ENCODE peak calls at places on chromosomes 5 and 9, in four cellular contexts. F is mammary epithelial cell, A is IMR-90, L is ovary. W is an unnamed sample.

GRCh38 chr5:119327018-119327417 is 28.8 kb upstream of the TNFAIP8 start:
- DNase-seq in F (no peak), A (peak; percentile 55), L (no peak), W (no peak)

GRCh38 chr5:138504799-138505198 is 38.2 kb downstream of the ETF1 start:
- DNase-seq in F (peak; percentile 95), A (no peak), L (no peak), W (peak; percentile 79)

GRCh38 chr5:1182633-1183423 is 18.6 kb upstream of the SLC6A19 start:
- DNase-seq in F (no peak), A (no peak), L (no peak), W (peak; percentile 5)

GRCh38 chr5:166699616-166700015 is 1591.8 kb upstream of the WWC1 start:
- DNase-seq in F (no peak), A (no peak), L (no peak), W (no peak)

GRCh38 chr9:33137781-33138264 is 29.3 kb downstream of the B4GALT1 start:
- DNase-seq in F (no peak), A (no peak), L (no peak), W (peak; percentile 53)

GRCh38 chr9:36298566-36298965 is 40.3 kb upstream of the GNE start:
- DNase-seq in F (peak; percentile 82), A (peak; percentile 25), L (no peak), W (no peak)

GRCh38 chr9:129253820-129254381 is 75.8 kb upstream of the IER5L start:
- DNase-seq in F (no peak), A (no peak), L (peak; percentile 93), W (peak; percentile 91)

GRCh38 chr5:61687371-61687770 is 355.3 kb downstream of the ZSWIM6 start:
- DNase-seq in F (peak; percentile 31), A (no peak), L (no peak), W (no peak)

GRCh38 chr5:56168066-56168478 is 65.1 kb downstream of the ANKRD55 start:
- DNase-seq in F (no peak), A (peak; percentile 78), L (no peak), W (no peak)

GRCh38 chr5:172658869-172659513 is 17.9 kb downstream of the NEURL1B start:
- DNase-seq in F (no peak), A (peak; percentile 46), L (peak; percentile 55), W (peak; percentile 63)

GRCh38 chr5:148790545-148791333 is 35.7 kb upstream of the ADRB2 start:
- DNase-seq in F (peak; percentile 97), A (no peak), L (no peak), W (no peak)

GRCh38 chr5:170430871-170431437 is 41.8 kb upstream of the KCNMB1 start:
- DNase-seq in F (no peak), A (no peak), L (no peak), W (no peak)

GRCh38 chr9:77916410-77916819 is 115.2 kb downstream of the GNAQ start:
- DNase-seq in F (no peak), A (no peak), L (no peak), W (no peak)

GRCh38 chr5:148488757-148489156 is 105.0 kb downstream of the FBXO38 start:
- DNase-seq in F (no peak), A (no peak), L (no peak), W (no peak)

GRCh38 chr5:100562821-100563220 is 27.6 kb downstream of the FAM174A start:
- DNase-seq in F (no peak), A (no peak), L (no peak), W (no peak)

GRCh38 chr5:42360061-42360460 is 63.2 kb upstream of the GHR start:
- DNase-seq in F (peak; percentile 49), A (peak; percentile 8), L (no peak), W (no peak)

GRCh38 chr5:105506692-105507277 is 1944.2 kb upstream of the NUDT12 start:
- DNase-seq in F (no peak), A (peak; percentile 16), L (no peak), W (no peak)

GRCh38 chr9:96202971-96203780 is 98.8 kb downstream of the HSD17B3 start:
- DNase-seq in F (no peak), A (no peak), L (no peak), W (no peak)

GRCh38 chr9:136902259-136902821 is 16.0 kb downstream of the TRAF2 start:
- DNase-seq in F (peak; percentile 90), A (peak; percentile 86), L (no peak), W (peak; percentile 94)

GRCh38 chr5:177320879-177321278 is 9.2 kb upstream of the MXD3 start:
- DNase-seq in F (no peak), A (no peak), L (no peak), W (no peak)

GRCh38 chr5:72917371-72917776 is 38.5 kb upstream of the FCHO2 start:
- DNase-seq in F (no peak), A (no peak), L (no peak), W (no peak)

GRCh38 chr9:36798350-36799065 is 225.8 kb downstream of the MELK start:
- DNase-seq in F (no peak), A (no peak), L (no peak), W (no peak)

GRCh38 chr5:22938373-22938772 is 85.2 kb upstream of the CDH12 start:
- DNase-seq in F (no peak), A (no peak), L (no peak), W (no peak)

GRCh38 chr9:121818016-121818661 is 166.7 kb downstream of the DAB2IP start:
- DNase-seq in F (no peak), A (no peak), L (no peak), W (no peak)

GRCh38 chr9:22446589-22446949 is at the start of gene DMRTA1:
- DNase-seq in F (peak; percentile 81), A (peak; percentile 25), L (peak; percentile 55), W (peak; percentile 77)

DNA sequence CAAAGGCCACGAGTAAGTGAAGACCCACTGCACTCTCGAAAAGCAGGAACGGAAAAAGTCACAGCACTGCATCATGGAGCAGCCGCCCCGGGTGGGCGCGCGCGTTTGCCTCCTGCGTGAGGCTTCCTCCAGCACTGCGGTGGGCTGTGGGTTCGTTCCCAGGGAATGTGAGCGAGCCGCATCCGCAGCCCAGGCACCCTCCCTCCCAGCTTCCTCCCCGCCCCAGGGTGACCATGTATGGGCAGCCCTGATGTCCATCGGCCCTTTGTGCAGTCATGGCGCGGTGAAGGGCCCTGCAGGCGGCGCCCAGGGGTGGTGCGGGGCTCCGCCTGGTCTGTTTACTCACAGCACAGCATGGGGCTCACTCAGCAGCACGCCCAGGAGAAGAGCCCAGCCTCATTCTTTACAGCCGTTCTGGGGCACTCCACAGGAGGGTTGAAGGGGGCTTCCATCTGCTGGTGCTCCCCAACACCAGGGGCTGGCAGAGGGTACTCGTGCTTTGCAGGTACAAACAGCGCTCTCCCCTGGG is 32.7 kb downstream of the KCNT1 start:
- DNase-seq in F (no peak), A (no peak), L (no peak), W (no peak)
- H3K4me1 ChIP-seq in F (no peaks in the 10 kb centered on the region), A (no peaks in the 10 kb centered on the region), L (no peaks in the 10 kb centered on the region), W (no peaks in the 10 kb centered on the region)

DNA sequence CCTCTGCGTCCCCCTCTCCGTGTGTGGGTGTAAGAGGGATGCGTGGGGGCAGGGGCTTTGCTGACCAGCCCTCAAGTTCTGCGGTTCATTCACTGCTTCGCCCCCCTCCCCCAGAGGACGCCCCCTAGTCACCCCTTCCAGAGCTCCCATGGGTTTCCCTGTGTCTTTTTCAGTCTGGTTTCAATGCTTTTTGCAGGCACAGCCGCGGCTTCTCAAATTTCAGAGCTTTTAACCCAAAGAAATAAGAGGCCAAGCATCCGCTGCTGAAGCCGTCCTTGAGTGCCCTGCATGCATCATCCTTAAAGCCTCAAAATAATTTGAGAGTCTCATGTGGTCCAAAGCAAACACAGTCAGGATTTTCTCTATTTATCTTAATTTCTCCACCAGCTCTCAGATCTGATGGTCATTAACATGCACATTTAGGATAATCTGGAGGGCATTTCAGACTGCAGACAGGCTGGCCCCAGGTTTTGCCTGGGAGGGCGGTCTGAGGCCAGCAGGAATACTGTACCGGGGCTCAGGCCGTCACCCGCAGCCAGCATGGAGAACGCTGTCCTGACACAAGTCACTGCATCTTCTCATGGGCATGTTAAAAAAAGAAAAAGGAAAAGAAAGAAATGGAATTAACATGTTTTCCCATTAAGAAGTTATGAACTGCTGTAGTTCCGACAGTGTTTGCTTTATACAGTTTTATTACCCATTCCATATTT is 420.8 kb upstream of the IRX4 start:
- DNase-seq in F (no peak), A (no peak), L (no peak), W (no peak)
- H3K9me3 ChIP-seq in F (peaks cover 38% of the 10 kb centered on the region), A (peaks cover 42% of the 10 kb centered on the region), L (no peaks in the 10 kb centered on the region), W (no peaks in the 10 kb centered on the region)

DNA sequence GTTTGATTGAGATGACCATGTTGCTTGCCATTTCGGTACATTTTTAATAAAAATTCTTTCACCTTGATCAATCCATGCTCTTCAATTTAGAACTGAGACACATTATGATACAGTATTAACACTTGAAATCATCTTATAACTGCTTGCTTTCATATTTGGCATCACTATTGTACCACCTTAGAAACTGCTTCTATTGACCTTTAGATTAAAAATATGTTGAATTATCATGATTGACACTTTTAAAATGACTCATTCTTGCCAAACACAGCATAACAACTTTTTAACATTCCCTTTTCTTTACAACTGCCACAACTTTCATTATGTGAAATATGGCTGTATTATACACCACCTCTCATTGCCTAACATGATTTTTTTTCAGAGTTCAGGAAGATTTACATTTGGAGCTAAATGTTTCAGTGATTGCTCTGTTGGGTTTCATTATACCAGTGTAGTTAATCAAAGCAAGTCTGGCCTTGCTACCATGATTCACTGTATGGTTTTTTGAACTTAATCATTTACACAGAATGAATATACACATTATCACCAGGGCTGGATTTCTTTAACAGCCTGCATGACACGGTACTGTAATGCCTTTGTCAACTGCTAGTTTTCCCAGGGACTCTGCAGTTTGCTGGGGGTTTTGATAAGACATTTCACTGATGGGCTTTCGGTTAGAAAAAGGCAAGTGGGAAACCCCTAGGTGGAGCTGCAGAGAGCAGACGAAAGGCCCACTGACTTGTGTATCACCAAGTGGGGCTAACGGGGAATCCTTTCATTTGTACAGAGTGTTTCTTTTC is 93.6 kb upstream of the TLE4 start:
- DNase-seq in F (peak; percentile 89), A (peak; percentile 29), L (no peak), W (peak; percentile 18)
- TF ChIP-seq CTCF in F (no peak), A (peak; percentile 35), L (no peak), W (no peak)

DNA sequence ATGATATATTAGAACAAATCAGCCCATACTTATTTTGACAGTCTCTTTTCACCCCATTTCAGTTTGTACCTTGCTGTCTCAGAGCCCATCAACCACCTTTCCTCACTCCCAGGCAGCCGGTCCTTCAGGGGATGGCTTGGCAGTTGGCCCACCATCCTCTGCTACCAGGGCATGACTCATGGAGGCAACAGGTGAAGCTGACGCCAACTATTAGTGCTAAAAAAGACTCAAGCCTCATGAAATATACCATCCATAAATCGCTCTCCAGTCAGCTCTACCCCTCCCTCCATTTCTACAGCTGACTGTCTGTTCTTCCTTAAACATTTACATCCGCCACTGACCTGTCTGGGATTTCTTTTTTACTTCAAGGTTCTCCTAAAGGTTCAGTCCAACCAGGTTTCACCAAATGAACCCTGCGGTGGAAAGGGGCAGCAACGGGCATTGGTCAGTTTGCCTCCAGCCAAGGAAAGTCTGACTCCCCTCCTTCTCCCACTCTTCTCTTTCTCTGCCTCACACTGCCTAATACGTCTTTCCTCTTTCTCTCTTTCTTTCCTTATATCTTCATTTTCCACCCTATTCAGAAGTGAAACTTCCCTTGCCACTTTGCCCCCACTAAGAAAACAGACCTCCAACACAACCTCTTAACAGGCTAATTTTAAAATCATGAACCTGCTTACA is 439.1 kb downstream of the RAB3C start:
- DNase-seq in F (peak; percentile 41), A (no peak), L (no peak), W (peak; percentile 76)
- H3K4me1 ChIP-seq in F (no peaks in the 10 kb centered on the region), A (peaks cover 4% of the 10 kb centered on the region), L (no peaks in the 10 kb centered on the region), W (no peaks in the 10 kb centered on the region)

GRCh38 chr5:161925960-161926359 is 78.0 kb downstream of the GABRA1 start:
- DNase-seq in F (no peak), A (no peak), L (no peak), W (no peak)

GRCh38 chr5:161921781-161922180 is 73.9 kb downstream of the GABRA1 start:
- DNase-seq in F (no peak), A (no peak), L (no peak), W (no peak)

GRCh38 chr5:161924270-161924669 is 76.3 kb downstream of the GABRA1 start:
- DNase-seq in F (no peak), A (no peak), L (no peak), W (no peak)
- H3K9me3 ChIP-seq in F (no peaks in the 10 kb centered on the region), A (peaks cover 6% of the 10 kb centered on the region), L (no peaks in the 10 kb centered on the region), W (no peaks in the 10 kb centered on the region)

W was measured in tibial artery.